ENCODE peak calls at places on chromosomes 16 and 17, in eight cellular contexts. B, Y, G, H, M, E, I and U are unnamed samples.
A peak's percentile ranks its signal among the peaks of the same experiment; 100 is the strongest.

GRCh38 chr16:88478115-88478514 is 25.0 kb downstream of the ZFPM1 start:
- DNase-seq in G (no peak), B (no peak), M (no peak), H (no peak), Y (no peak), I (no peak), E (no peak), U (no peak)

GRCh38 chr17:45863857-45864654 is 19.4 kb downstream of the SPPL2C start:
- DNase-seq in G (no peak), I (no peak), E (no peak), B (no peak), H (no peak), M (no peak), Y (no peak), U (no peak)

GRCh38 chr16:67151431-67152097 is 766 bp upstream of the B3GNT9 start:
- DNase-seq in B (no peak), I (no peak), Y (no peak), M (no peak), E (no peak), H (no peak), G (no peak), U (no peak)

GRCh38 chr17:39153541-39154111 is 2.2 kb upstream of the PLXDC1 start:
- DNase-seq in G (peak; percentile 91), B (peak; percentile 89), I (peak; percentile 92), E (peak; percentile 64), Y (peak; percentile 95), H (peak; percentile 96), M (peak; percentile 78), U (peak; percentile 93)

GRCh38 chr17:32625971-32626370 is 139.2 kb downstream of the CDK5R1 start:
- DNase-seq in H (no peak), G (no peak), Y (no peak), E (no peak), I (no peak), B (no peak), M (no peak), U (no peak)

GRCh38 chr17:67615011-67615561 is 102.7 kb upstream of the NOL11 start:
- DNase-seq in I (peak; percentile 28), Y (no peak), M (no peak), B (no peak), E (no peak), G (no peak), H (no peak), U (no peak)

GRCh38 chr16:87233928-87234327 is 83.3 kb downstream of the C16orf95 start:
- DNase-seq in H (no peak), Y (no peak), I (no peak), G (peak; percentile 51), E (no peak), B (peak; percentile 68), M (no peak), U (no peak)

GRCh38 chr16:4538067-4538385 is 547 bp downstream of the CDIP1 start:
- DNase-seq in E (no peak), Y (no peak), G (no peak), B (peak; percentile 25), H (no peak), I (no peak), M (no peak), U (no peak)

GRCh38 chr17:40026816-40027613 is 11.8 kb downstream of the CSF3 start:
- DNase-seq in G (peak; percentile 81), I (peak; percentile 78), M (peak; percentile 62), Y (peak; percentile 91), B (peak; percentile 86), E (peak; percentile 45), H (peak; percentile 65), U (peak; percentile 87)

GRCh38 chr16:79339863-79340262 is 260.7 kb downstream of the MAF start:
- DNase-seq in H (no peak), Y (no peak), B (no peak), M (no peak), G (no peak), E (no peak), I (no peak), U (no peak)

GRCh38 chr16:49530396-49530795 is 156.8 kb downstream of the C16orf78 start:
- DNase-seq in E (no peak), B (no peak), G (no peak), M (no peak), I (no peak), H (no peak), Y (no peak), U (no peak)

GRCh38 chr17:39231587-39232551 is 6.1 kb upstream of the STAC2 start:
- DNase-seq in Y (peak; percentile 58), H (no peak), B (peak; percentile 63), E (no peak), I (peak; percentile 53), G (peak; percentile 35), M (no peak), U (peak; percentile 51)

GRCh38 chr16:57106767-57107166 is 14.4 kb downstream of the CPNE2 start:
- DNase-seq in I (peak; percentile 58), H (no peak), E (no peak), Y (peak; percentile 41), B (no peak), G (no peak), M (no peak), U (peak; percentile 48)

GRCh38 chr16:87914812-87915211 is 21.5 kb downstream of the CA5A start:
- DNase-seq in H (no peak), M (no peak), E (no peak), Y (no peak), I (no peak), G (no peak), B (no peak), U (no peak)

GRCh38 chr16:75644240-75645012 is 3.0 kb downstream of the KARS1 start:
- DNase-seq in B (no peak), E (no peak), G (no peak), I (no peak), Y (no peak), H (no peak), M (no peak), U (no peak)

GRCh38 chr17:80512233-80512632 is 32.4 kb upstream of the RPTOR start:
- DNase-seq in E (no peak), H (no peak), I (no peak), Y (peak; percentile 74), G (no peak), M (no peak), B (no peak), U (no peak)

GRCh38 chr16:14303654-14304394 is 232.7 kb downstream of the MRTFB start:
- DNase-seq in M (no peak), I (no peak), B (no peak), E (no peak), H (no peak), G (no peak), Y (peak; percentile 44), U (peak; percentile 52)

GRCh38 chr17:9968881-9969280 is 63.8 kb upstream of the RCVRN start:
- DNase-seq in Y (no peak), M (no peak), H (no peak), G (peak; percentile 55), E (no peak), B (peak; percentile 11), I (no peak), U (no peak)

GRCh38 chr16:47872228-47872627 is 283.6 kb downstream of the ABCC12 start:
- DNase-seq in H (no peak), Y (no peak), I (no peak), E (no peak), G (no peak), M (no peak), B (no peak), U (no peak)

GRCh38 chr16:87552772-87553171 is 49.5 kb upstream of the JPH3 start:
- DNase-seq in M (no peak), I (no peak), Y (no peak), B (no peak), H (no peak), E (no peak), G (no peak), U (no peak)

GRCh38 chr16:51864575-51864974 is 682.4 kb downstream of the TOX3 start:
- DNase-seq in G (no peak), B (no peak), E (no peak), H (no peak), M (no peak), I (no peak), Y (no peak), U (no peak)

DNA sequence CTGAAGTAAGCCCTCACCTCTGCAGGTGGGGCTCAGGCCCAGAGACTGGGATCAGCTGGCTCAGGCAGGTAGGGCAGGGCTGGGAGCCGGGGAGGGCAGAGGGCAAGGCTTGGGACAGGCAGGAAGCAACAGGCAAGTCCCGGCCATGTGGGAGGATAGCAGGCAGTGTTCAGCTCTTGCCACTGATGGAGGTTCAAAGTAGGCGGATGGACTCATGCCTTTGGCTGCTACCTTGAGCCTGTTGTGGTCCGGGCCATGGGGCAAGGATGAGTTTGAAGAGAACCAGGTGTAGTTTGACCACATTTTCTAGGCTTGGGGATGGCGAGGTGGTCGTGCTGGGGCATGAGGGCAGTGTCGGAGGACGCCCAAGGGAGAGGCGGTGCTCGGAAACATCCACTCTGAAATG is 2.7 kb downstream of the PRCD start:
- DNase-seq in B (no peak), I (no peak), M (no peak), G (no peak), E (no peak), Y (no peak), H (no peak), U (no peak)
- H3K27me3 ChIP-seq in B (peaks cover 19% of the 10 kb centered on the region), I (no peaks in the 10 kb centered on the region), M (peaks cover 14% of the 10 kb centered on the region), G (no peaks in the 10 kb centered on the region), E (peaks cover 5% of the 10 kb centered on the region), Y (peaks cover 5% of the 10 kb centered on the region), H (no peaks in the 10 kb centered on the region), U (peaks cover 5% of the 10 kb centered on the region)

DNA sequence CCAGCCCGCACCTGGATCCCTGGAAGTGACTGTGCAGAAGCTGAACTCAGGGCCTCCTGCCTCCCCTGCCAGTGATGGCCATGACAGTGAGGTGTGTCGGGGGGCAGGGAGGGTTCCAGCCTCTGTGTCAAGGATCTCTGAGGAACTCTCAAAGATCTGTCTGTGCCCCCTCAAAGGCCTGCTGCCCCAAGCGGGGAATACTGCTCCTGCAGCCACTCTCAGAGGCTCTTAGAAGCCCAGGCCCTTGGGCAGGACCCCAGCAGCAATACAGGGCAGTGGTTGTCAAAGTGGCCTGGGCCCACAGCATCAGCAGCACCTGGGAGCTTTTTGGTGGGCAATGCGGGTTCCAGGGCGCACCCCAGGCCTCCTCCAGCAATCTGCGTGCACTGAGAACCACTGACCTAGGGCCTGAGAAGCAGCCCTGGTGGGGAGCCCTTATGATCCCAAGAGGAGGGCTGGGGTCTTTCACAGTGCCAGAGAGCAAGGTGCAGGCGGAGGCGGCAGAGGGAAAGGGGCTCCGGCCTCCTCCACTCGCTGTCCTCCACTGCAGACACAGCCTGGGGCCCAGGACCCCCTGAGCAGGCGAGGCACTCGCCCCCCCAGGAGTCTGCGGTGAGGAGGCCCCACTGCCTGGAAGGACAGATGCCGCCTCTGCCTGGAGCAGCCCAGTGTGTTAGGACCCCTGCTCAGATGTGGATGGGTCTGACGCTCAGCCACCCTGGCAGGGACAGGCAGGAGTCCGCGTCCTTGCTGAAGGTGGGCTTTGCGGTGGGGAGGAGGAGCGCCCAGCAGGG is 42.1 kb downstream of the ENGASE start:
- DNase-seq in M (no peak), G (no peak), B (no peak), I (no peak), E (no peak), Y (no peak), H (no peak), U (no peak)
- TF ChIP-seq CTCF in M (no peak), G (no peak), B (no peak), I (no peak), E (no peak), Y (no peak), H (no peak), U (no peak)

GRCh38 chr17:76026714-76027158 is 370 bp downstream of the EVPL start:
- DNase-seq in Y (no peak), E (no peak), M (no peak), I (no peak), B (no peak), G (no peak), H (no peak), U (no peak)
- H3K4me3 ChIP-seq in Y (no peak overlapping the region), E (no peak overlapping the region), M (no peak overlapping the region), I (no peak overlapping the region), B (no peak overlapping the region), G (no peak overlapping the region), H (no peak overlapping the region), U (no peak overlapping the region)

GRCh38 chr17:36823850-36824677 is 113.2 kb upstream of the LHX1 start:
- DNase-seq in I (no peak), B (no peak), M (no peak), Y (no peak), E (no peak), G (no peak), H (no peak), U (no peak)
- H3K27me3 ChIP-seq in I (no peaks in the 10 kb centered on the region), B (peaks cover 9% of the 10 kb centered on the region), M (peaks cover 37% of the 10 kb centered on the region), Y (peaks cover 22% of the 10 kb centered on the region), E (no peaks in the 10 kb centered on the region), G (peaks cover 3% of the 10 kb centered on the region), H (peaks cover 57% of the 10 kb centered on the region), U (no peaks in the 10 kb centered on the region)